ENCODE peak calls at places on chromosomes 3 and 15, in four cellular contexts. S is PC-3, A is HCT116, G is PC-9. U is an unnamed sample. For H3K9me2, the result is how much of the 10 kb centered on the place peaks cover.

GRCh38 chr15:88954431-88955277 is 41.5 kb upstream of the MFGE8 start:
- DNase-seq in S (no peak), A (no peak), G (no peak), U (peak)

GRCh38 chr15:68028808-68029207 is 25.3 kb upstream of the PIAS1 start:
- DNase-seq in S (no peak), A (no peak), G (no peak), U (no peak)

GRCh38 chr3:15326037-15326436 is 6.3 kb downstream of the SH3BP5 start:
- DNase-seq in S (peak), A (no peak), G (peak), U (peak)

GRCh38 chr3:94076055-94076454 is 13.2 kb downstream of the NSUN3 start:
- DNase-seq in S (peak), A (no peak), G (peak), U (peak)

GRCh38 chr15:39613271-39613670 is 32.4 kb downstream of the THBS1 start:
- DNase-seq in S (peak), A (no peak), G (no peak), U (peak)

GRCh38 chr3:11136871-11137626 is 17.2 kb upstream of the HRH1 start:
- DNase-seq in S (peak), A (peak), G (peak), U (peak)

GRCh38 chr15:68432665-68433064 is 702 bp upstream of the ITGA11 start:
- DNase-seq in S (no peak), A (no peak), G (no peak), U (no peak)

GRCh38 chr3:132279030-132279429 is 38.2 kb upstream of the ACP3 start:
- DNase-seq in S (no peak), A (no peak), G (no peak), U (peak)

DNA sequence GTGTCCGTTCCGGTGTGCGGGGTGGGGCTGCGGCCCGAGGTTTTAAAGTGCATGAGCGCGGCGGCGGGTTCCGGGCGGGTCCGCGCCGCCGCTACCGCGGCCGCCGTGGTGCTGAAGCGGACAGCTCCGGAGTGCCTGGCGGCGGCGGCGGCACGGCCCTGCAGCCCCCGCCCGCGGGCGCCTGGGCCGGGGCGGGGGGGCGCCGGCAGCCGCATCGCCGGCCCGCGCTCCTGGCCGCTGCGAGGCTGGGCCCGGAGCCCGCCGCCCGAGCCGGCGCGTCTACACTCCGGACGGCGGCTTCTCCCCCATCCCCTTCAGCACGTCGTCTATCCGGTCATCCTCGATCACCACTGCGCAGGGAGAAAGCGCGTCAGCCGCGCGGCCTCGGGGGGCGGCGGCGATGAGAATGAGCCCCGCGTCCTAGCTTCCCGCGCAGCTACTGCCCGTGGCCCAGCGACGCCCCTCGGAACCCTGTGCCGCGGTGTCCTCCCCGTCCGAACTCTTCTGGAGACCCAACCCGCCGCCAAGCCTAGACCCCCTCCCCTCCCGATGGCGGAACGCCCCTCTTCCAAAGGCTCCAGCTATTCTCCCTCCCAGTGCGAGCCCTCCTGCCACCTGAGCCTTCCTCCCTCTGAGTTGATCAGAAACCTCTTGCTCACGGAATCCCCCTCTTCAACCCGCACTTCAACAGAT is 1.3 kb downstream of the CAMK2N2 start:
- DNase-seq in S (peak), A (no peak), G (no peak), U (peak)
- TF ChIP-seq EZH2 in S (no peak), A (no peak), G (no peak), U (no peak)

DNA sequence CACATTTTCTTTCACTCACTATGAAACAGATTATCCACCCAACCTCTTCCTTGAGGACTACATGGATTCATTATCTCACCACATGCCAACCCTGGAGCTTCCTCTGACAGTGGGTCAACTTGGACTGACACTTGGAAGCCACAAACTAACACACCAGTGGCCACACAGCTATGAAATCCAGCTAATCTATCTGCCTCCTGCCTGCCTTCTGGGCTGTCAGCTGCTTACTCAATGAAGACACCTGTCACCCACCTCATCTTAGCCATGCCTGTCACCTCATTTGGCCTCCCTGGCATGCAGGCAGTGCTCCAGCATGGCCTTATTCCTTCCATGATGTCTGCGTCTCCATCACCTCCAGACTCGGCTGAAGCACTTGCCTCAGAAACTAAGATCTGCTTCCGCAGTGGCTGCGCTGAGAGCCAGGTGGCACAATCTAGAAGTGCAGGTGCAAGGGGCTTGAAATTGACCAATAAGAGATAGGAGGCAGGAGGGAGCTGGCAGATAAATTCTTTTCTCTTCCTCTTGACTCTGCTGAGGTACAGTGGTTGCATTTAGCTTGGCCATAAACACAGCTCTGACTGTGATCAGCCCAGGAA is 105.2 kb upstream of the RNF7 start:
- DNase-seq in S (no peak), A (no peak), G (no peak), U (no peak)
- H3K9me2 ChIP-seq in S (under half), A (under half), G (under half), U (under half)

GRCh38 chr3:120289636-120290035 is 4.6 kb upstream of the GPR156 start:
- DNase-seq in S (no peak), A (no peak), G (no peak), U (no peak)

GRCh38 chr3:120280026-120280425 is 5.0 kb downstream of the GPR156 start:
- DNase-seq in S (no peak), A (no peak), G (no peak), U (no peak)

GRCh38 chr3:120284702-120285507 is at the start of gene GPR156:
- DNase-seq in S (peak), A (no peak), G (no peak), U (peak)

GRCh38 chr3:120280566-120280965 is 4.5 kb downstream of the GPR156 start:
- DNase-seq in S (no peak), A (no peak), G (no peak), U (no peak)

DNA sequence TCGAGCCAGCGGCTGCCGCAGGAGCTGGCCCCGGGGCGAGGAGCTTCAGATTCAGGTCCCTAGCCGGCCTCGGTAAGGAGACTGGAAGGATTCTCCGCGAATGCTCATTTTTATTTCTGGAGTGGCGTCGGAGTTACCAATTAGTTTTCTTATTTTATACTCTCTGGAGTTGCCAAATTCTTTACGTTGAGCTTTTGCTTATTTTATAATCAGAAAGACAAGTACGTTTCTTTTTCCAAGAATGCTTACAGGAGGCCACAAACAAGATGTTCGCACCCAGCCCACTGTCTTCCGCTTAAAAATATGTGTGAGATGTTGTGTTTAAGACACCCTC is 453 bp upstream of the GPR156 start:
- DNase-seq in S (no peak), A (no peak), G (no peak), U (no peak)
- TF ChIP-seq EZH2 in S (no peak), A (no peak), G (no peak), U (no peak)

DNA sequence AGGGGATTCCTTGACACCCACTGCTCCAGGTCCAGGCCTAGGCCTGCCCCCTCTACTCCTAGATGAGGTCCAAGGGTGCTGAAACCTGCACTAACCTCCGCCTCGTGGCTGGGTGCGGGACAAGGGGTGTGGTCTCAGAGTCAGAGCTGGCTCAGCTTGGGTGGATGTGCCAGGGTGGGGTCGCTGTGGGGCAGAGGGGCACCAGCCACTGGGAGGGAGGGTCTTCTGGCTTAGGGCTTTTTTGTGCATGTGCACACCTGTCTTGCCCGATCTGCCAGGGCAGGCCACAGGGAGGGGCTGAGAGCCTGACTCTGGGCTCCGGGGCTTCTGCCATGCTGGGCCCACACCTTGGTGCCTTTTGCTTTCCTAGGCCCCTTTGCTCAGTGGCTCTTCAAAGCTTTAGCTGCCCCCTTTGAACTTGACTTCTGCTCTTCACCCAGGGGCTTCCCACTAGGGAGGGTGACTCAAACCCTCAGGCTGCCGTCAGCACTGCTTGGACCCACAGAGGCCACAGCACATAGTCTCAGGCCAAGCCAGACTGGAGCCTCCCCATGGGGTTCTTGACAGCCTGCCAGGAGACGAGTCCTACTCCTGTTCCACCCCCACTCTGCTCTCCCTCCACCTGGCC is 73.0 kb downstream of the KLF13 start:
- DNase-seq in S (no peak), A (no peak), G (no peak), U (peak)
- H3K9me2 ChIP-seq in S (under half), A (under half), G (under half), U (under half)

GRCh38 chr3:55485208-55485791 is 1.8 kb downstream of the WNT5A start:
- DNase-seq in S (peak), A (no peak), G (no peak), U (peak)
- TF ChIP-seq EZH2 in S (no peak), A (no peak), G (no peak), U (no peak)

GRCh38 chr3:41164776-41165175 is 34.5 kb upstream of the CTNNB1 start:
- DNase-seq in S (no peak), A (no peak), G (no peak), U (no peak)

GRCh38 chr3:41162541-41162940 is 36.8 kb upstream of the CTNNB1 start:
- DNase-seq in S (no peak), A (no peak), G (no peak), U (no peak)

GRCh38 chr3:41162981-41163380 is 36.3 kb upstream of the CTNNB1 start:
- DNase-seq in S (no peak), A (no peak), G (no peak), U (no peak)

GRCh38 chr3:41159581-41160189 is 39.6 kb upstream of the CTNNB1 start:
- DNase-seq in S (peak), A (peak), G (peak), U (no peak)

DNA sequence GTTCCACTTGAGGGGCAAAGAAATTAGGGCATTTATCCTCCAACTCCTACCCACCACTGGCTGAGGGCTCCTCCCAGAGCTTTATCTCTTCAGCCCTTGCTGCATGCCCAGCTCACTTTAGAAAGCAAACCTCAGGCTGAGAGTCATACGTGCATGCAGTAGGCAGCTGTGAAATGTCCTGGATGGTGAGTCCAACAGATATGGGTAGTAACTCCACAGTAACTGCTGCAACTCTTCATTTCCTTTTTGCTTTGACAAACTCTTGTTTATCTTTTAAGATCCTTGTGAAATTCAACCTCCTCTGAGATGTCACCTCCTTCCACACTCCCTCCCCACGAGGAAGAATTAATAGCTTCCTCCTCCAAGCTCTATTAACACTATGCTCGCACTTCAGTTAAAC is 35.9 kb upstream of the CTNNB1 start:
- DNase-seq in S (no peak), A (no peak), G (no peak), U (no peak)
- H3K9me2 ChIP-seq in S (under half), A (under half), G (under half), U (under half)